ENCODE peak calls at places on chromosomes 12 and 14, in six cellular contexts. E is suprapubic skin; B is activated CD4-positive, alpha-beta T cell treated with anti-CD3 and anti-CD28 coated beads, Interleukin-2, amount 10 ng/mL, durations not matched to agents 7 days and 5 days; C is amniotic epithelial cell; I is right lobe of liver; S is stimulated activated CD8-positive, alpha-beta memory T cell treated with anti-CD3 and anti-CD28 coated beads, Interleukin-2, amount 100 ng/mL, for 1 hour. X is an unnamed sample.

GRCh38 chr14:91036741-91037469 is 23.5 kb downstream of the RPS6KA5 start:
- DNase-seq in E (no peak), B (no peak), C (no peak), I (no peak), S (no peak), X (no peak)

GRCh38 chr14:94043756-94044475 is 17.8 kb downstream of the OTUB2 start:
- DNase-seq in E (no peak), B (no peak), C (no peak), I (no peak), S (no peak), X (no peak)

GRCh38 chr14:64745511-64746041 is 41.4 kb downstream of the PLEKHG3 start:
- DNase-seq in E (no peak), B (no peak), C (peak; percentile 92), I (no peak), S (no peak), X (peak; percentile 31)

GRCh38 chr12:121581681-121582439 is 1.0 kb upstream of the KDM2B start:
- DNase-seq in E (no peak), B (no peak), C (peak; percentile 9), I (no peak), S (no peak), X (peak; percentile 78)

GRCh38 chr14:26370118-26370517 is 227.7 kb downstream of the NOVA1 start:
- DNase-seq in E (no peak), B (no peak), C (no peak), I (no peak), S (no peak), X (no peak)

GRCh38 chr12:76152161-76152807 is 67.8 kb upstream of the NAP1L1 start:
- DNase-seq in E (no peak), B (no peak), C (no peak), I (no peak), S (no peak), X (no peak)

GRCh38 chr12:103756443-103756842 is 84.6 kb downstream of the NT5DC3 start:
- DNase-seq in E (no peak), B (no peak), C (no peak), I (no peak), S (no peak), X (no peak)

GRCh38 chr12:92551853-92552397 is 150.9 kb upstream of the PLEKHG7 start:
- DNase-seq in E (no peak), B (no peak), C (peak; percentile 82), I (no peak), S (no peak), X (peak; percentile 50)

GRCh38 chr12:5518584-5519365 is 86.9 kb downstream of the NTF3 start:
- DNase-seq in E (no peak), B (peak; percentile 2), C (no peak), I (no peak), S (no peak), X (no peak)

GRCh38 chr12:9064815-9065606 is 50.7 kb downstream of the A2M start:
- DNase-seq in E (peak; percentile 86), B (no peak), C (peak; percentile 41), I (peak; percentile 89), S (no peak), X (peak; percentile 72)

GRCh38 chr14:67584931-67585330 is 15.1 kb downstream of the PIGH start:
- DNase-seq in E (no peak), B (no peak), C (no peak), I (no peak), S (no peak), X (no peak)

GRCh38 chr12:115146453-115146852 is 462.5 kb upstream of the TBX3 start:
- DNase-seq in E (no peak), B (no peak), C (no peak), I (no peak), S (no peak), X (no peak)

GRCh38 chr14:23729720-23730387 is 93.7 kb downstream of the DHRS2 start:
- DNase-seq in E (no peak), B (no peak), C (no peak), I (no peak), S (no peak), X (no peak)

GRCh38 chr14:58152569-58152857 is 500 bp upstream of the ARMH4 start:
- DNase-seq in E (no peak), B (no peak), C (no peak), I (no peak), S (no peak), X (no peak)

GRCh38 chr14:59484611-59485174 is 376 bp downstream of the JKAMP start:
- DNase-seq in E (no peak), B (no peak), C (peak; percentile 38), I (no peak), S (no peak), X (no peak)

GRCh38 chr12:49705479-49706267 is 1.5 kb downstream of the FMNL3 start:
- DNase-seq in E (peak; percentile 76), B (no peak), C (peak; percentile 37), I (peak; percentile 30), S (no peak), X (peak; percentile 57)

GRCh38 chr14:103518416-103519042 is 4.1 kb downstream of the CKB start:
- DNase-seq in E (no peak), B (peak; percentile 64), C (no peak), I (peak; percentile 69), S (peak; percentile 29), X (peak; percentile 84)

GRCh38 chr12:112185093-112185923 is 59.9 kb downstream of the TRAFD1 start:
- DNase-seq in E (no peak), B (no peak), C (no peak), I (no peak), S (no peak), X (peak; percentile 7)

GRCh38 chr12:107091381-107091780 is 2.0 kb downstream of the CRY1 start:
- DNase-seq in E (no peak), B (no peak), C (peak; percentile 91), I (no peak), S (no peak), X (peak; percentile 21)

GRCh38 chr12:57836442-57837375 is 9.8 kb downstream of the CTDSP2 start:
- DNase-seq in E (no peak), B (peak; percentile 58), C (peak; percentile 74), I (peak; percentile 68), S (no peak), X (peak; percentile 81)

GRCh38 chr12:20030847-20031246 is 337.5 kb upstream of the PDE3A start:
- DNase-seq in E (no peak), B (no peak), C (no peak), I (no peak), S (no peak), X (no peak)

GRCh38 chr14:67766035-67766680 is 50.2 kb downstream of the ZFYVE26 start:
- DNase-seq in E (no peak), B (no peak), C (no peak), I (peak; percentile 21), S (no peak), X (no peak)

GRCh38 chr14:32662234-32662633 is 276.4 kb upstream of the NPAS3 start:
- DNase-seq in E (no peak), B (no peak), C (peak; percentile 29), I (no peak), S (no peak), X (peak; percentile 38)

GRCh38 chr12:24705741-24706358 is 243.1 kb downstream of the BCAT1 start:
- DNase-seq in E (no peak), B (no peak), C (peak; percentile 38), I (no peak), S (no peak), X (no peak)